ENCODE peak calls at places on chromosomes 3 and 15, in ten cellular contexts. Q is pancreas, K is spleen, O is aorta, V is GM12878, Y is sigmoid colon, F is Peyer's patch, E is transverse colon, J is ovary, W is heart left ventricle. R is an unnamed sample.

GRCh38 chr15:76468722-76469121 is 132.1 kb downstream of the ISL2 start:
- DNase-seq in Q (no peak), Y (no peak), K (no peak), V (no peak), J (no peak), O (no peak), E (no peak), F (no peak), W (no peak), R (no peak)

GRCh38 chr15:62883938-62884479 is 158.5 kb upstream of the TPM1 start:
- DNase-seq in Y (peak; percentile 78), J (no peak), Q (no peak), E (no peak), V (no peak), K (no peak), W (no peak), O (no peak), F (no peak), R (no peak)

GRCh38 chr3:159266779-159267178 is 464.9 kb downstream of the MFSD1 start:
- DNase-seq in Q (no peak), F (no peak), E (no peak), K (no peak), Y (no peak), O (no peak), W (no peak), J (no peak), V (no peak), R (peak; percentile 64)

GRCh38 chr15:66939016-66939415 is 126.4 kb upstream of the SMAD3 start:
- DNase-seq in J (no peak), W (no peak), F (no peak), Y (peak; percentile 4), O (no peak), Q (no peak), K (no peak), E (no peak), V (no peak), R (no peak)

GRCh38 chr3:126245811-126246727 is 65.7 kb upstream of the ALDH1L1 start:
- DNase-seq in E (peak; percentile 45), W (peak; percentile 59), Y (peak; percentile 82), F (peak; percentile 60), V (no peak), Q (no peak), O (no peak), J (peak; percentile 68), K (peak; percentile 60), R (no peak)

GRCh38 chr3:136093771-136094170 is 102.4 kb downstream of the MSL2 start:
- DNase-seq in O (no peak), W (no peak), Y (no peak), V (no peak), K (no peak), F (no peak), E (no peak), J (no peak), Q (no peak), R (no peak)

GRCh38 chr3:123720638-123721037 is 135.8 kb upstream of the HACD2 start:
- DNase-seq in E (no peak), W (no peak), F (no peak), O (no peak), Y (no peak), K (no peak), V (no peak), J (no peak), Q (no peak), R (no peak)

GRCh38 chr3:36991923-36992805 is 767 bp downstream of the EPM2AIP1 start:
- DNase-seq in Q (no peak), E (peak; percentile 35), O (no peak), W (no peak), J (no peak), F (peak; percentile 51), Y (peak; percentile 71), K (no peak), V (no peak), R (no peak)

GRCh38 chr3:49353022-49353421 is 5.1 kb downstream of the GPX1 start:
- DNase-seq in V (no peak), W (no peak), J (no peak), E (no peak), O (no peak), Q (no peak), F (no peak), Y (no peak), K (no peak), R (no peak)

GRCh38 chr3:183291511-183292031 is 38.5 kb downstream of the B3GNT5 start:
- DNase-seq in K (no peak), Y (no peak), J (no peak), E (no peak), O (no peak), W (no peak), V (no peak), F (no peak), Q (no peak), R (peak; percentile 38)

GRCh38 chr3:143832433-143832832 is 15.8 kb downstream of the SLC9A9 start:
- DNase-seq in Y (no peak), O (no peak), K (no peak), F (no peak), E (no peak), J (no peak), W (no peak), Q (no peak), V (no peak), R (no peak)
- H3K4me3 ChIP-seq in Y (no peak overlapping the region), O (no peak overlapping the region), K (no peak overlapping the region), F (no peak overlapping the region), E (no peak overlapping the region), J (no peak overlapping the region), W (no peak overlapping the region), Q (no peak overlapping the region), V (peak overlapping the region; percentile 14), R (no peak overlapping the region)

DNA sequence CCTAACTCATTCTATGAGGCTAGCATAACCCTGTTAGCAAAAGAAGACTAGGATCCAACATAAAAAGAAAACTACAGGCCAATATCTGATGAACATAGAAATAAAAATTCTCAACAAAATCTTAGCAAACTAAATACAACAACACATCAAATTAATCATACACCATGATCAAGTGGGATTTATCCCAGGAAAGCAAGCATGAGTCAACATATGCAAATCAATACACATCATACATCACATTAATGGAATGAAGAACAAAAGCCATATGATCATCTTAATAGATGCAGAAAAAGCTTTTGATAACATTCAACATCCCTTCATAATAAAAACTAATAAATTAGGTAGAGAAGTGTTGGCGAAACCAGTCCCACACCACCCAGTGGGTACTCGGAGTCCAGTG is 136.1 kb upstream of the MME start:
- DNase-seq in V (no peak), O (no peak), W (no peak), Y (no peak), F (no peak), K (no peak), J (no peak), E (no peak), Q (no peak), R (no peak)
- H3K27me3 ChIP-seq in V (no peaks in the 10 kb centered on the region), O (no peaks in the 10 kb centered on the region), W (no peaks in the 10 kb centered on the region), Y (no peaks in the 10 kb centered on the region), F (no peaks in the 10 kb centered on the region), K (no peaks in the 10 kb centered on the region), J (no peaks in the 10 kb centered on the region), E (no peaks in the 10 kb centered on the region), Q (no peaks in the 10 kb centered on the region), R (no peaks in the 10 kb centered on the region)

GRCh38 chr15:78456391-78456790 is 18.4 kb downstream of the IREB2 start:
- DNase-seq in J (no peak), Y (no peak), W (no peak), F (no peak), V (no peak), E (no peak), Q (no peak), K (no peak), O (no peak), R (no peak)

GRCh38 chr15:78460737-78461136 is 22.7 kb downstream of the IREB2 start:
- DNase-seq in O (no peak), F (no peak), Y (no peak), W (no peak), E (no peak), V (no peak), J (no peak), Q (no peak), K (no peak), R (no peak)

GRCh38 chr15:78454992-78455391 is 17.0 kb downstream of the IREB2 start:
- DNase-seq in Y (no peak), O (no peak), F (no peak), J (no peak), V (peak; percentile 40), W (no peak), K (no peak), E (no peak), Q (no peak), R (no peak)

GRCh38 chr15:78455749-78456148 is 17.7 kb downstream of the IREB2 start:
- DNase-seq in V (no peak), J (no peak), E (no peak), Y (no peak), W (peak; percentile 59), Q (no peak), K (no peak), O (no peak), F (no peak), R (no peak)

DNA sequence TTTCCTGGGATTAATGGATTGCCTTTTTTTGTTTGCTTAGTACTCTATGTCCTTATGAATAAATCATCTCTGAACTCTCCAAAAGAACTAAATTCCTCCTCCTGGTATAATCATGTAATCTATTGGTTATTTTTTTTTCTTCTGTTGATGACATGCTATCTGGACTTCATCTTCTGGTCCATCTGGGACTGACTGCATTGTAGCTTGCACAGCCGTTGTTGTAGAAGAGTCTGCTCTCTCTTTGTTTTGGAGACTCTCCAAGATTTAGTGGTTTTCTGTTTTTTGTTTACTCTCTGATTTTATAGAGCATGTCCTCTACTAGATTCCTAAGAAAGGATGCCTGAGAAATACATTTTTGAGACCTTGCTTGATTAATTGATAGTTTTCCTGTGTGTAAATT is 19.1 kb downstream of the IREB2 start:
- DNase-seq in E (no peak), O (no peak), Y (no peak), Q (no peak), J (no peak), K (no peak), W (no peak), F (no peak), V (no peak), R (no peak)
- H3K4me1 ChIP-seq in E (peaks cover 34% of the 10 kb centered on the region), O (no peaks in the 10 kb centered on the region), Y (no peaks in the 10 kb centered on the region), Q (peaks cover 40% of the 10 kb centered on the region), J (peaks cover 11% of the 10 kb centered on the region), K (peaks cover 100% of the 10 kb centered on the region), W (peaks cover 70% of the 10 kb centered on the region), F (no peaks in the 10 kb centered on the region), V (peaks cover 10% of the 10 kb centered on the region), R (no peaks in the 10 kb centered on the region)

GRCh38 chr15:32825219-32825618 is 107.4 kb downstream of the GREM1 start:
- DNase-seq in Q (no peak), E (no peak), Y (no peak), K (no peak), V (no peak), O (no peak), W (no peak), F (no peak), J (no peak), R (no peak)
- H3K4me3 ChIP-seq in Q (no peak overlapping the region), E (no peak overlapping the region), Y (no peak overlapping the region), K (no peak overlapping the region), V (no peak overlapping the region), O (no peak overlapping the region), W (no peak overlapping the region), F (no peak overlapping the region), J (no peak overlapping the region), R (no peak overlapping the region)

GRCh38 chr3:194000712-194001111 is 135.2 kb upstream of the HES1 start:
- DNase-seq in W (no peak), Q (no peak), K (no peak), V (no peak), O (no peak), J (no peak), Y (no peak), F (no peak), E (no peak), R (no peak)
- H3K27me3 ChIP-seq in W (no peaks in the 10 kb centered on the region), Q (no peaks in the 10 kb centered on the region), K (no peaks in the 10 kb centered on the region), V (no peaks in the 10 kb centered on the region), O (no peaks in the 10 kb centered on the region), J (no peaks in the 10 kb centered on the region), Y (no peaks in the 10 kb centered on the region), F (no peaks in the 10 kb centered on the region), E (no peaks in the 10 kb centered on the region), R (no peaks in the 10 kb centered on the region)

R was measured in Caco-2.